ENCODE peak calls at places on chromosomes 13 and 19, in seven cellular contexts. T, B, Q, V, I, M and C are unnamed samples.

GRCh38 chr19:11196406-11197287 is 698 bp downstream of the KANK2 start:
- DNase-seq in B (peak; percentile 85), Q (no peak), I (no peak), T (peak; percentile 79), V (no peak), M (peak; percentile 85), C (peak; percentile 2)

GRCh38 chr13:112144616-112145220 is 77.8 kb downstream of the SOX1 start:
- DNase-seq in T (no peak), B (no peak), V (no peak), I (no peak), Q (no peak), M (no peak), C (no peak)

GRCh38 chr13:41004875-41005693 is 14.0 kb downstream of the ELF1 start:
- DNase-seq in M (no peak), T (no peak), V (no peak), Q (no peak), I (no peak), B (no peak), C (no peak)

GRCh38 chr19:5943623-5944022 is 29.6 kb downstream of the CAPS start:
- DNase-seq in I (no peak), Q (no peak), M (peak; percentile 50), T (no peak), B (no peak), V (no peak), C (no peak)

GRCh38 chr13:41054212-41054877 is 7.0 kb upstream of the WBP4 start:
- DNase-seq in I (no peak), Q (no peak), M (peak; percentile 21), V (no peak), B (peak; percentile 12), T (no peak), C (peak; percentile 18)

GRCh38 chr19:17303940-17304267 is 679 bp upstream of the ABHD8 start:
- DNase-seq in T (no peak), I (no peak), V (no peak), M (no peak), Q (no peak), B (no peak), C (no peak)

GRCh38 chr13:21511841-21512240 is 52.7 kb upstream of the ZDHHC20 start:
- DNase-seq in T (no peak), M (no peak), B (peak; percentile 15), V (no peak), Q (no peak), I (no peak), C (no peak)

GRCh38 chr19:34985249-34986022 is 14.7 kb upstream of the GRAMD1A start:
- DNase-seq in M (no peak), V (no peak), I (no peak), T (no peak), Q (no peak), B (peak; percentile 44), C (peak; percentile 26)

GRCh38 chr13:33452873-33453558 is 167.5 kb upstream of the STARD13 start:
- DNase-seq in Q (no peak), V (no peak), T (no peak), I (no peak), M (no peak), B (no peak), C (no peak)

GRCh38 chr13:107339209-107339608 is 771.3 kb upstream of the ARGLU1 start:
- DNase-seq in V (no peak), T (no peak), B (no peak), M (peak; percentile 8), Q (no peak), I (no peak), C (peak; percentile 27)

GRCh38 chr19:2451138-2451537 is 5.6 kb downstream of the LMNB2 start:
- DNase-seq in T (no peak), I (no peak), Q (no peak), V (no peak), M (no peak), B (no peak), C (no peak)

GRCh38 chr13:44930907-44931676 is 58.2 kb downstream of the NUFIP1 start:
- DNase-seq in B (peak; percentile 38), M (no peak), T (no peak), I (no peak), V (no peak), Q (no peak), C (peak; percentile 12)

GRCh38 chr13:47120284-47120683 is 223.4 kb upstream of the HTR2A start:
- DNase-seq in Q (no peak), V (no peak), T (no peak), I (no peak), M (no peak), B (no peak), C (no peak)

GRCh38 chr19:13825489-13826475 is 30.5 kb downstream of the ZSWIM4 start:
- DNase-seq in B (no peak), Q (no peak), M (no peak), I (no peak), T (peak; percentile 63), V (no peak), C (no peak)

GRCh38 chr19:18013621-18014111 is 5.7 kb downstream of the ARRDC2 start:
- DNase-seq in B (no peak), M (no peak), I (no peak), V (no peak), Q (no peak), T (no peak), C (no peak)

GRCh38 chr13:113551081-113552000 is 33.2 kb upstream of the TFDP1 start:
- DNase-seq in V (no peak), M (no peak), B (no peak), Q (no peak), T (no peak), I (no peak), C (no peak)

GRCh38 chr13:29480893-29481525 is 114.5 kb downstream of the SLC7A1 start:
- DNase-seq in I (no peak), T (no peak), Q (no peak), B (no peak), V (no peak), M (no peak), C (no peak)

GRCh38 chr13:94329277-94329676 is 150.2 kb downstream of the DCT start:
- DNase-seq in B (no peak), V (no peak), M (no peak), I (no peak), T (no peak), Q (no peak), C (no peak)